ENCODE peak calls at places on chromosome 4, in seven cellular contexts. C, O, T, Z, P, Y and U are unnamed samples.

GRCh38 chr4:81491943-81492342 is 20.2 kb upstream of the RASGEF1B start:
- DNase-seq in Y (no peak), P (no peak), C (no peak), Z (peak), O (no peak), T (peak), U (no peak)

GRCh38 chr4:6372649-6373525 is 99.5 kb downstream of the PPP2R2C start:
- DNase-seq in Z (no peak), Y (peak), T (peak), P (no peak), C (peak), O (peak), U (no peak)

GRCh38 chr4:24403263-24403662 is 181.1 kb downstream of the DHX15 start:
- DNase-seq in P (no peak), C (no peak), Z (no peak), T (no peak), Y (no peak), O (no peak), U (no peak)

GRCh38 chr4:171812377-171813194 is 618 bp upstream of the GALNTL6 start:
- DNase-seq in P (no peak), C (no peak), Z (no peak), O (no peak), T (no peak), Y (peak), U (no peak)

GRCh38 chr4:173270312-173271027 is 63.7 kb downstream of the HMGB2 start:
- DNase-seq in T (no peak), Z (no peak), C (peak), Y (no peak), O (no peak), P (no peak), U (no peak)

GRCh38 chr4:97370581-97370980 is 772.7 kb downstream of the STPG2 start:
- DNase-seq in Z (no peak), Y (no peak), O (peak), C (no peak), T (no peak), P (no peak), U (no peak)

GRCh38 chr4:151644625-151645024 is 116.2 kb downstream of the GATB start:
- DNase-seq in Z (no peak), O (peak), C (peak), P (no peak), T (no peak), Y (no peak), U (no peak)

GRCh38 chr4:93072292-93072691 is 756.3 kb upstream of the ATOH1 start:
- DNase-seq in C (no peak), O (no peak), Y (no peak), T (no peak), P (no peak), Z (no peak), U (no peak)

GRCh38 chr4:113141901-113142346 is 92.5 kb downstream of the ANK2 start:
- DNase-seq in Y (no peak), C (no peak), Z (no peak), P (no peak), T (peak), O (peak), U (no peak)

GRCh38 chr4:1644906-1645657 is 39.0 kb downstream of the FAM53A start:
- DNase-seq in T (peak), O (no peak), C (no peak), P (no peak), Z (no peak), Y (no peak), U (no peak)

GRCh38 chr4:137998666-137999429 is 243.3 kb downstream of the SLC7A11 start:
- DNase-seq in Z (no peak), P (no peak), C (no peak), Y (no peak), O (no peak), T (peak), U (no peak)

GRCh38 chr4:137997496-137997895 is 244.7 kb downstream of the SLC7A11 start:
- DNase-seq in Y (no peak), Z (no peak), T (no peak), C (no peak), O (no peak), P (no peak), U (no peak)

GRCh38 chr4:138007572-138007971 is 234.6 kb downstream of the SLC7A11 start:
- DNase-seq in C (no peak), T (no peak), Y (no peak), P (no peak), Z (no peak), O (peak), U (no peak)

GRCh38 chr4:138005486-138005885 is 236.7 kb downstream of the SLC7A11 start:
- DNase-seq in C (no peak), P (no peak), Z (no peak), T (no peak), Y (no peak), O (no peak), U (no peak)

GRCh38 chr4:138003248-138003647 is 238.9 kb downstream of the SLC7A11 start:
- DNase-seq in Y (no peak), P (no peak), C (no peak), T (no peak), O (no peak), Z (no peak), U (no peak)
- H3K4me3 ChIP-seq in Y (no peak), P (no peak), C (no peak), T (no peak), O (no peak), Z (no peak), U (no peak)

GRCh38 chr4:47484169-47484568 is 906 bp upstream of the ATP10D start:
- DNase-seq in O (no peak), P (no peak), T (no peak), C (peak), Z (no peak), Y (no peak), U (no peak)

GRCh38 chr4:47483722-47484121 is 1.4 kb upstream of the ATP10D start:
- DNase-seq in T (no peak), Y (no peak), C (peak), O (no peak), P (no peak), Z (no peak), U (no peak)

GRCh38 chr4:47485047-47485692 is at the start of gene ATP10D:
- DNase-seq in Y (peak), P (peak), Z (peak), C (peak), O (peak), T (peak), U (peak)

GRCh38 chr4:47488706-47489105 is 3.6 kb downstream of the ATP10D start:
- DNase-seq in Y (no peak), T (no peak), C (no peak), Z (no peak), O (no peak), P (no peak), U (no peak)

GRCh38 chr4:47486306-47486705 is 1.2 kb downstream of the ATP10D start:
- DNase-seq in P (no peak), O (no peak), Z (no peak), T (no peak), Y (no peak), C (no peak), U (no peak)
- H3K4me3 ChIP-seq in P (peak), O (peak), Z (no peak), T (peak), Y (peak), C (peak), U (peak)

DNA sequence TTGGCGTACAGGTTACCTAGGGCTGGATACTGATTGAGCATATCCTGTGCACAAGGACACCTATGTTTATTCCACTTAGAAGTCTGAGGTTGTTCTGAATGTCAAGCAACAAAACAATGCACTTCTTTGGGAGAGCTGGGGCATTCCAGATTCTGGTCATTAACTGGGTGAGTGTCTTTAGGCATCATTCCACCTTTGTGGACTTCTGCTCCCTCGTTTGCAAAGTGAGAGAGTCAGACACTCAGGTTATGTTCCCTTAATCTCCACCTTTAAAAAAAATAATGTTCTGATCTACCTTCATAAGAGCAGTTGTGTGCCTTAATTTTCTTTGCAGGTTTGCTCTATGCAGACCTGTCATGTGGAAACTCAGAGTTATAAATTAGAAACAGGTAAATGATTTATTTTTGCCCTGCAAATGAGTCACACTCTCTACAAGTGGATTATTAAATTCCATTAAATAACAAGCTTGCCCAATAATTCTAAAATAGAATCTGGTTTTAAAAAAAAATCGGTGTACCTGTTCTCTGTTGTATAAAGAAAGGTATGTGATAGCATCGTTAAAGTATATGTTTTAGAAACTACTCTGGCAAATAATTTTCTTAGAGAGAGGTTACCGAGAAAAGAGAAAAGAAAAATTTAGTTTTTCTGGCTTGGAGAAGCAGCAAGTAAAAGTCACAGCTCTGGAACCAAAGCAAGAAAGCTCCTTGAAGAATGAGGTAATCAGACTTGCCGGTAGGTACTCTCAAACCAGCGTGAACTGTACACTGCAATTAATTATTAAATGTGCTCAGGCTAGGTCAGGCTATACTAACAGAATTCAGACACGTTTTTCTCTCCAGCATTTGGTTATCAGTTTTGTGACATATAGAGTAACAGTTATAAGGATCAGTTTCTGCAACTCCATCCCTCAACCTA is 93.2 kb downstream of the SORBS2 start:
- DNase-seq in Y (no peak), O (no peak), P (no peak), C (no peak), T (no peak), Z (no peak), U (no peak)
- H3K4me3 ChIP-seq in Y (no peak), O (no peak), P (no peak), C (no peak), T (no peak), Z (no peak), U (no peak)

GRCh38 chr4:167233523-167234387 is 539 bp downstream of the SPOCK3 start:
- DNase-seq in O (no peak), Z (no peak), P (no peak), C (no peak), Y (no peak), T (peak), U (peak)
- H3K4me3 ChIP-seq in O (peak), Z (no peak), P (peak), C (no peak), Y (peak), T (peak), U (peak)